ENCODE peak calls at places on chromosome 21, in five cellular contexts. C, W, K, T and S are unnamed samples.

GRCh38 chr21:26836546-26836945 is 8.7 kb downstream of the ADAMTS1 start:
- DNase-seq in C (no peak), W (no peak), K (no peak), T (no peak), S (no peak)

GRCh38 chr21:33368124-33368523 is 35.1 kb upstream of the IFNGR2 start:
- DNase-seq in C (no peak), W (no peak), K (no peak), T (no peak), S (no peak)

GRCh38 chr21:30718239-30718909 is at the start of gene KRTAP21-3:
- DNase-seq in C (no peak), W (no peak), K (no peak), T (no peak), S (peak; percentile 28)

GRCh38 chr21:29187939-29188338 is 57.5 kb downstream of the MAP3K7CL start:
- DNase-seq in C (peak; percentile 74), W (no peak), K (no peak), T (no peak), S (peak; percentile 62)

GRCh38 chr21:46081022-46081861 is 16.7 kb upstream of the COL6A2 start:
- DNase-seq in C (peak; percentile 67), W (no peak), K (no peak), T (no peak), S (no peak)

GRCh38 chr21:27104749-27105439 is 138.0 kb upstream of the ADAMTS5 start:
- DNase-seq in C (peak; percentile 13), W (no peak), K (no peak), T (no peak), S (no peak)

GRCh38 chr21:43603641-43604504 is 55.4 kb downstream of the HSF2BP start:
- DNase-seq in C (peak; percentile 37), W (no peak), K (peak; percentile 8), T (no peak), S (no peak)

GRCh38 chr21:34770581-34770980 is 101.8 kb downstream of the CLIC6 start:
- DNase-seq in C (no peak), W (no peak), K (no peak), T (no peak), S (no peak)

GRCh38 chr21:46347791-46348381 is 23.9 kb downstream of the PCNT start:
- DNase-seq in C (no peak), W (no peak), K (no peak), T (no peak), S (no peak)

GRCh38 chr21:35663856-35664606 is 396.3 kb downstream of the SETD4 start:
- DNase-seq in C (no peak), W (no peak), K (no peak), T (no peak), S (no peak)

GRCh38 chr21:17644186-17644585 is 31.5 kb upstream of the BTG3 start:
- DNase-seq in C (no peak), W (no peak), K (no peak), T (no peak), S (no peak)

GRCh38 chr21:44967082-44968047 is 27.5 kb downstream of the SLX9 start:
- DNase-seq in C (no peak), W (no peak), K (no peak), T (no peak), S (no peak)

GRCh38 chr21:44337941-44338895 is 972 bp downstream of the CFAP410 start:
- DNase-seq in C (peak; percentile 69), W (peak; percentile 63), K (peak; percentile 66), T (peak; percentile 43), S (no peak)

GRCh38 chr21:38036016-38036415 is 119.8 kb upstream of the KCNJ6 start:
- DNase-seq in C (no peak), W (no peak), K (no peak), T (no peak), S (no peak)

GRCh38 chr21:43819511-43820405 is 30.4 kb downstream of the RRP1 start:
- DNase-seq in C (no peak), W (no peak), K (no peak), T (no peak), S (no peak)

GRCh38 chr21:43207868-43208267 is 39.1 kb downstream of the CRYAA start:
- DNase-seq in C (no peak), W (no peak), K (no peak), T (no peak), S (no peak)

GRCh38 chr21:40567511-40567910 is 279.4 kb downstream of the DSCAM start:
- DNase-seq in C (no peak), W (no peak), K (no peak), T (no peak), S (no peak)

GRCh38 chr21:44708213-44708865 is 3.0 kb downstream of the TSPEAR start:
- DNase-seq in C (peak; percentile 14), W (no peak), K (peak; percentile 57), T (no peak), S (no peak)

GRCh38 chr21:29237110-29238051 is 61.3 kb upstream of the BACH1 start:
- DNase-seq in C (peak; percentile 19), W (no peak), K (no peak), T (no peak), S (no peak)

GRCh38 chr21:45152265-45152746 is 77.9 kb downstream of the ADARB1 start:
- DNase-seq in C (no peak), W (no peak), K (no peak), T (no peak), S (no peak)

GRCh38 chr21:42455754-42456440 is 40.1 kb downstream of the RSPH1 start:
- DNase-seq in C (no peak), W (no peak), K (no peak), T (no peak), S (no peak)

GRCh38 chr21:41945982-41946381 is 7.8 kb downstream of the C2CD2 start:
- DNase-seq in C (no peak), W (no peak), K (no peak), T (no peak), S (no peak)

GRCh38 chr21:41536076-41536826 is 28.3 kb upstream of the TMPRSS2 start:
- DNase-seq in C (no peak), W (no peak), K (no peak), T (no peak), S (no peak)

GRCh38 chr21:45140346-45140940 is 66.1 kb downstream of the ADARB1 start:
- DNase-seq in C (peak; percentile 90), W (no peak), K (peak; percentile 84), T (peak; percentile 79), S (peak; percentile 76)

GRCh38 chr21:45468051-45468970 is 63.3 kb downstream of the COL18A1 start:
- DNase-seq in C (no peak), W (no peak), K (no peak), T (no peak), S (no peak)

GRCh38 chr21:39951183-39952101 is 84.2 kb downstream of the PCP4 start:
- DNase-seq in C (no peak), W (no peak), K (no peak), T (no peak), S (no peak)

GRCh38 chr21:44984792-44985440 is 45.1 kb downstream of the SLX9 start:
- DNase-seq in C (no peak), W (no peak), K (no peak), T (no peak), S (no peak)

GRCh38 chr21:39003982-39004775 is 179.1 kb downstream of the PSMG1 start:
- DNase-seq in C (peak; percentile 51), W (no peak), K (peak; percentile 35), T (no peak), S (no peak)

GRCh38 chr21:26164311-26164710 is 6.3 kb downstream of the APP start:
- DNase-seq in C (no peak), W (no peak), K (no peak), T (no peak), S (no peak)

GRCh38 chr21:37220433-37220980 is 46.6 kb downstream of the VPS26C start:
- DNase-seq in C (peak; percentile 74), W (no peak), K (peak; percentile 64), T (peak; percentile 15), S (no peak)

GRCh38 chr21:43726686-43727570 is 8.0 kb downstream of the PDXK start:
- DNase-seq in C (no peak), W (no peak), K (no peak), T (no peak), S (no peak)

GRCh38 chr21:36926989-36927695 is 39.3 kb downstream of the HLCS start:
- DNase-seq in C (no peak), W (no peak), K (no peak), T (no peak), S (no peak)

GRCh38 chr21:38282921-38283320 is 26.1 kb downstream of the KCNJ15 start:
- DNase-seq in C (peak; percentile 44), W (no peak), K (no peak), T (no peak), S (no peak)